ENCODE peak calls at places on chromosomes 5 and 9, in five cellular contexts. One of them, this sample, is unnamed.

GRCh38 chr9:103913899-103914298 is 180.2 kb upstream of the SMC2 start:
- DNase-seq in activated CD4-positive, alpha-beta T cell treated with anti-CD3 and anti-CD28 coated beads, Interleukin-2, amount 10 ng/mL, durations not matched to agents 7 days and 5 days: no peak
- DNase-seq in T-helper 22 cell: no peak
- DNase-seq in NCI-H748 treated with DMSO at 0.1 percent for 48 hours: no peak
- DNase-seq in EL: no peak
- DNase-seq in this sample: no peak

GRCh38 chr9:113505963-113506624 is 42.6 kb downstream of the RGS3 start:
- DNase-seq in activated CD4-positive, alpha-beta T cell treated with anti-CD3 and anti-CD28 coated beads, Interleukin-2, amount 10 ng/mL, durations not matched to agents 7 days and 5 days: no peak
- DNase-seq in T-helper 22 cell: no peak
- DNase-seq in EL: no peak
- DNase-seq in NCI-H748 treated with DMSO at 0.1 percent for 48 hours: no peak
- DNase-seq in this sample: no peak

GRCh38 chr9:33254211-33254610 is 10.3 kb downstream of the BAG1 start:
- DNase-seq in EL: no peak
- DNase-seq in NCI-H748 treated with DMSO at 0.1 percent for 48 hours: no peak
- DNase-seq in T-helper 22 cell: no peak
- DNase-seq in activated CD4-positive, alpha-beta T cell treated with anti-CD3 and anti-CD28 coated beads, Interleukin-2, amount 10 ng/mL, durations not matched to agents 7 days and 5 days: no peak
- DNase-seq in this sample: no peak

GRCh38 chr5:81233080-81233634 is at the start of gene CKMT2:
- DNase-seq in T-helper 22 cell: no peak
- DNase-seq in activated CD4-positive, alpha-beta T cell treated with anti-CD3 and anti-CD28 coated beads, Interleukin-2, amount 10 ng/mL, durations not matched to agents 7 days and 5 days: no peak
- DNase-seq in NCI-H748 treated with DMSO at 0.1 percent for 48 hours: no peak
- DNase-seq in EL: no peak
- DNase-seq in this sample: peak; percentile 84

GRCh38 chr9:93297659-93298497 is 113.9 kb downstream of the WNK2 start:
- DNase-seq in T-helper 22 cell: no peak
- DNase-seq in EL: no peak
- DNase-seq in NCI-H748 treated with DMSO at 0.1 percent for 48 hours: no peak
- DNase-seq in activated CD4-positive, alpha-beta T cell treated with anti-CD3 and anti-CD28 coated beads, Interleukin-2, amount 10 ng/mL, durations not matched to agents 7 days and 5 days: no peak
- DNase-seq in this sample: no peak

GRCh38 chr9:70419546-70420266 is 5.2 kb upstream of the KLF9 start:
- DNase-seq in EL: peak; percentile 97
- DNase-seq in activated CD4-positive, alpha-beta T cell treated with anti-CD3 and anti-CD28 coated beads, Interleukin-2, amount 10 ng/mL, durations not matched to agents 7 days and 5 days: peak; percentile 88
- DNase-seq in NCI-H748 treated with DMSO at 0.1 percent for 48 hours: peak; percentile 92
- DNase-seq in T-helper 22 cell: peak; percentile 85
- DNase-seq in this sample: peak; percentile 97

GRCh38 chr5:146860213-146860891 is 18.2 kb downstream of the PPP2R2B start:
- DNase-seq in activated CD4-positive, alpha-beta T cell treated with anti-CD3 and anti-CD28 coated beads, Interleukin-2, amount 10 ng/mL, durations not matched to agents 7 days and 5 days: no peak
- DNase-seq in T-helper 22 cell: no peak
- DNase-seq in EL: peak; percentile 80
- DNase-seq in NCI-H748 treated with DMSO at 0.1 percent for 48 hours: no peak
- DNase-seq in this sample: no peak

GRCh38 chr9:103789686-103790085 is 304.4 kb upstream of the SMC2 start:
- DNase-seq in T-helper 22 cell: no peak
- DNase-seq in EL: peak; percentile 28
- DNase-seq in NCI-H748 treated with DMSO at 0.1 percent for 48 hours: no peak
- DNase-seq in activated CD4-positive, alpha-beta T cell treated with anti-CD3 and anti-CD28 coated beads, Interleukin-2, amount 10 ng/mL, durations not matched to agents 7 days and 5 days: no peak
- DNase-seq in this sample: no peak

GRCh38 chr9:98380065-98380681 is 124.7 kb upstream of the TBC1D2 start:
- DNase-seq in EL: peak; percentile 78
- DNase-seq in NCI-H748 treated with DMSO at 0.1 percent for 48 hours: no peak
- DNase-seq in T-helper 22 cell: no peak
- DNase-seq in activated CD4-positive, alpha-beta T cell treated with anti-CD3 and anti-CD28 coated beads, Interleukin-2, amount 10 ng/mL, durations not matched to agents 7 days and 5 days: no peak
- DNase-seq in this sample: no peak

GRCh38 chr5:157535042-157535865 is 40.3 kb downstream of the ADAM19 start:
- DNase-seq in NCI-H748 treated with DMSO at 0.1 percent for 48 hours: no peak
- DNase-seq in activated CD4-positive, alpha-beta T cell treated with anti-CD3 and anti-CD28 coated beads, Interleukin-2, amount 10 ng/mL, durations not matched to agents 7 days and 5 days: no peak
- DNase-seq in EL: peak; percentile 59
- DNase-seq in T-helper 22 cell: no peak
- DNase-seq in this sample: no peak

GRCh38 chr9:71783120-71783523 is 14.8 kb upstream of the CEMIP2 start:
- DNase-seq in T-helper 22 cell: peak; percentile 82
- DNase-seq in EL: peak; percentile 35
- DNase-seq in NCI-H748 treated with DMSO at 0.1 percent for 48 hours: peak; percentile 45
- DNase-seq in activated CD4-positive, alpha-beta T cell treated with anti-CD3 and anti-CD28 coated beads, Interleukin-2, amount 10 ng/mL, durations not matched to agents 7 days and 5 days: peak; percentile 86
- DNase-seq in this sample: peak; percentile 46

GRCh38 chr9:135279385-135279784 is 191.9 kb downstream of the OLFM1 start:
- DNase-seq in NCI-H748 treated with DMSO at 0.1 percent for 48 hours: no peak
- DNase-seq in T-helper 22 cell: no peak
- DNase-seq in EL: no peak
- DNase-seq in activated CD4-positive, alpha-beta T cell treated with anti-CD3 and anti-CD28 coated beads, Interleukin-2, amount 10 ng/mL, durations not matched to agents 7 days and 5 days: no peak
- DNase-seq in this sample: no peak

GRCh38 chr5:112529525-112529924 is 110.4 kb upstream of the EPB41L4A start:
- DNase-seq in T-helper 22 cell: no peak
- DNase-seq in EL: no peak
- DNase-seq in NCI-H748 treated with DMSO at 0.1 percent for 48 hours: peak; percentile 4
- DNase-seq in activated CD4-positive, alpha-beta T cell treated with anti-CD3 and anti-CD28 coated beads, Interleukin-2, amount 10 ng/mL, durations not matched to agents 7 days and 5 days: no peak
- DNase-seq in this sample: no peak

GRCh38 chr5:132380741-132381140 is 11.2 kb downstream of the SLC22A5 start:
- DNase-seq in T-helper 22 cell: no peak
- DNase-seq in NCI-H748 treated with DMSO at 0.1 percent for 48 hours: no peak
- DNase-seq in activated CD4-positive, alpha-beta T cell treated with anti-CD3 and anti-CD28 coated beads, Interleukin-2, amount 10 ng/mL, durations not matched to agents 7 days and 5 days: no peak
- DNase-seq in EL: no peak
- DNase-seq in this sample: no peak

GRCh38 chr5:132100672-132101261 is 27.2 kb downstream of the CSF2 start:
- DNase-seq in NCI-H748 treated with DMSO at 0.1 percent for 48 hours: no peak
- DNase-seq in T-helper 22 cell: peak; percentile 19
- DNase-seq in activated CD4-positive, alpha-beta T cell treated with anti-CD3 and anti-CD28 coated beads, Interleukin-2, amount 10 ng/mL, durations not matched to agents 7 days and 5 days: peak; percentile 24
- DNase-seq in EL: no peak
- DNase-seq in this sample: no peak

GRCh38 chr5:150513375-150514309 is 5.7 kb downstream of the NDST1 start:
- DNase-seq in EL: no peak
- DNase-seq in T-helper 22 cell: no peak
- DNase-seq in NCI-H748 treated with DMSO at 0.1 percent for 48 hours: peak; percentile 21
- DNase-seq in activated CD4-positive, alpha-beta T cell treated with anti-CD3 and anti-CD28 coated beads, Interleukin-2, amount 10 ng/mL, durations not matched to agents 7 days and 5 days: no peak
- DNase-seq in this sample: no peak

GRCh38 chr5:152499816-152500575 is 94.9 kb upstream of the NMUR2 start:
- DNase-seq in EL: no peak
- DNase-seq in NCI-H748 treated with DMSO at 0.1 percent for 48 hours: no peak
- DNase-seq in T-helper 22 cell: no peak
- DNase-seq in activated CD4-positive, alpha-beta T cell treated with anti-CD3 and anti-CD28 coated beads, Interleukin-2, amount 10 ng/mL, durations not matched to agents 7 days and 5 days: no peak
- DNase-seq in this sample: no peak

GRCh38 chr5:61002616-61003015 is 57.6 kb downstream of the NDUFAF2 start:
- DNase-seq in EL: no peak
- DNase-seq in activated CD4-positive, alpha-beta T cell treated with anti-CD3 and anti-CD28 coated beads, Interleukin-2, amount 10 ng/mL, durations not matched to agents 7 days and 5 days: no peak
- DNase-seq in T-helper 22 cell: no peak
- DNase-seq in NCI-H748 treated with DMSO at 0.1 percent for 48 hours: no peak
- DNase-seq in this sample: no peak

GRCh38 chr5:111735829-111736228 is 21.2 kb downstream of the NREP start:
- DNase-seq in EL: peak; percentile 96
- DNase-seq in T-helper 22 cell: no peak
- DNase-seq in NCI-H748 treated with DMSO at 0.1 percent for 48 hours: no peak
- DNase-seq in activated CD4-positive, alpha-beta T cell treated with anti-CD3 and anti-CD28 coated beads, Interleukin-2, amount 10 ng/mL, durations not matched to agents 7 days and 5 days: no peak
- DNase-seq in this sample: no peak

GRCh38 chr5:170312666-170313065 is 15.1 kb upstream of the LCP2 start:
- DNase-seq in NCI-H748 treated with DMSO at 0.1 percent for 48 hours: no peak
- DNase-seq in T-helper 22 cell: peak; percentile 71
- DNase-seq in activated CD4-positive, alpha-beta T cell treated with anti-CD3 and anti-CD28 coated beads, Interleukin-2, amount 10 ng/mL, durations not matched to agents 7 days and 5 days: peak; percentile 43
- DNase-seq in EL: peak; percentile 14
- DNase-seq in this sample: no peak

GRCh38 chr9:74770508-74771261 is 117.0 kb downstream of the TRPM6 start:
- DNase-seq in NCI-H748 treated with DMSO at 0.1 percent for 48 hours: no peak
- DNase-seq in activated CD4-positive, alpha-beta T cell treated with anti-CD3 and anti-CD28 coated beads, Interleukin-2, amount 10 ng/mL, durations not matched to agents 7 days and 5 days: peak; percentile 33
- DNase-seq in T-helper 22 cell: peak; percentile 1
- DNase-seq in EL: peak; percentile 25
- DNase-seq in this sample: peak; percentile 35

GRCh38 chr9:133907302-133907880 is 84.7 kb downstream of the VAV2 start:
- DNase-seq in T-helper 22 cell: no peak
- DNase-seq in activated CD4-positive, alpha-beta T cell treated with anti-CD3 and anti-CD28 coated beads, Interleukin-2, amount 10 ng/mL, durations not matched to agents 7 days and 5 days: no peak
- DNase-seq in EL: no peak
- DNase-seq in NCI-H748 treated with DMSO at 0.1 percent for 48 hours: no peak
- DNase-seq in this sample: no peak

GRCh38 chr5:56763711-56764466 is 51.5 kb upstream of the MAP3K1 start:
- DNase-seq in EL: peak; percentile 56
- DNase-seq in activated CD4-positive, alpha-beta T cell treated with anti-CD3 and anti-CD28 coated beads, Interleukin-2, amount 10 ng/mL, durations not matched to agents 7 days and 5 days: no peak
- DNase-seq in T-helper 22 cell: no peak
- DNase-seq in NCI-H748 treated with DMSO at 0.1 percent for 48 hours: no peak
- DNase-seq in this sample: no peak

GRCh38 chr9:95463145-95464060 is 53.4 kb downstream of the PTCH1 start:
- DNase-seq in T-helper 22 cell: no peak
- DNase-seq in activated CD4-positive, alpha-beta T cell treated with anti-CD3 and anti-CD28 coated beads, Interleukin-2, amount 10 ng/mL, durations not matched to agents 7 days and 5 days: no peak
- DNase-seq in EL: no peak
- DNase-seq in NCI-H748 treated with DMSO at 0.1 percent for 48 hours: no peak
- DNase-seq in this sample: no peak

GRCh38 chr5:58400737-58401136 is 59.1 kb downstream of the PLK2 start:
- DNase-seq in EL: no peak
- DNase-seq in activated CD4-positive, alpha-beta T cell treated with anti-CD3 and anti-CD28 coated beads, Interleukin-2, amount 10 ng/mL, durations not matched to agents 7 days and 5 days: no peak
- DNase-seq in T-helper 22 cell: no peak
- DNase-seq in NCI-H748 treated with DMSO at 0.1 percent for 48 hours: no peak
- DNase-seq in this sample: no peak

GRCh38 chr9:69171049-69171448 is 3.0 kb upstream of the TJP2 start:
- DNase-seq in NCI-H748 treated with DMSO at 0.1 percent for 48 hours: no peak
- DNase-seq in EL: peak; percentile 33
- DNase-seq in activated CD4-positive, alpha-beta T cell treated with anti-CD3 and anti-CD28 coated beads, Interleukin-2, amount 10 ng/mL, durations not matched to agents 7 days and 5 days: no peak
- DNase-seq in T-helper 22 cell: no peak
- DNase-seq in this sample: peak; percentile 43

GRCh38 chr5:78008356-78008967 is 232.3 kb upstream of the TBCA start:
- DNase-seq in T-helper 22 cell: no peak
- DNase-seq in NCI-H748 treated with DMSO at 0.1 percent for 48 hours: peak; percentile 49
- DNase-seq in activated CD4-positive, alpha-beta T cell treated with anti-CD3 and anti-CD28 coated beads, Interleukin-2, amount 10 ng/mL, durations not matched to agents 7 days and 5 days: peak; percentile 18
- DNase-seq in EL: peak; percentile 46
- DNase-seq in this sample: no peak

GRCh38 chr5:145946112-145946861 is 9.9 kb downstream of the SH3RF2 start:
- DNase-seq in EL: peak; percentile 97
- DNase-seq in NCI-H748 treated with DMSO at 0.1 percent for 48 hours: no peak
- DNase-seq in activated CD4-positive, alpha-beta T cell treated with anti-CD3 and anti-CD28 coated beads, Interleukin-2, amount 10 ng/mL, durations not matched to agents 7 days and 5 days: peak; percentile 22
- DNase-seq in T-helper 22 cell: no peak
- DNase-seq in this sample: no peak

GRCh38 chr9:98995059-98995665 is 51.5 kb downstream of the COL15A1 start:
- DNase-seq in NCI-H748 treated with DMSO at 0.1 percent for 48 hours: no peak
- DNase-seq in EL: no peak
- DNase-seq in T-helper 22 cell: no peak
- DNase-seq in activated CD4-positive, alpha-beta T cell treated with anti-CD3 and anti-CD28 coated beads, Interleukin-2, amount 10 ng/mL, durations not matched to agents 7 days and 5 days: no peak
- DNase-seq in this sample: peak; percentile 63

GRCh38 chr5:91641730-91642350 is 258.7 kb upstream of the ARRDC3 start:
- DNase-seq in T-helper 22 cell: no peak
- DNase-seq in NCI-H748 treated with DMSO at 0.1 percent for 48 hours: peak; percentile 72
- DNase-seq in activated CD4-positive, alpha-beta T cell treated with anti-CD3 and anti-CD28 coated beads, Interleukin-2, amount 10 ng/mL, durations not matched to agents 7 days and 5 days: no peak
- DNase-seq in EL: peak; percentile 52
- DNase-seq in this sample: no peak

GRCh38 chr5:32709789-32710334 is 1.3 kb upstream of the NPR3 start:
- DNase-seq in activated CD4-positive, alpha-beta T cell treated with anti-CD3 and anti-CD28 coated beads, Interleukin-2, amount 10 ng/mL, durations not matched to agents 7 days and 5 days: peak; percentile 62
- DNase-seq in EL: peak; percentile 89
- DNase-seq in T-helper 22 cell: no peak
- DNase-seq in NCI-H748 treated with DMSO at 0.1 percent for 48 hours: peak; percentile 88
- DNase-seq in this sample: peak; percentile 47